ENCODE peak calls at places on chromosomes 13 and 19, in eight cellular contexts. S is GM12865, W is transverse colon, N is left lung, L is upper lobe of right lung, T is thoracic aorta, F is fibroblast of pulmonary artery, C is epithelial cell of esophagus. O is an unnamed sample.

GRCh38 chr19:16203256-16204004 is 5.7 kb downstream of the AP1M1 start:
- DNase-seq in S (no peak), W (no peak), N (no peak), L (no peak), T (no peak), F (no peak), C (no peak), O (no peak)

GRCh38 chr19:54209058-54209747 is 8.5 kb downstream of the RPS9 start:
- DNase-seq in S (peak; percentile 59), W (no peak), N (peak; percentile 82), L (peak; percentile 73), T (no peak), F (no peak), C (no peak), O (no peak)

GRCh38 chr19:9883231-9883758 is 48.2 kb downstream of the PIN1 start:
- DNase-seq in S (no peak), W (no peak), N (no peak), L (no peak), T (no peak), F (no peak), C (peak; percentile 54), O (peak; percentile 46)

GRCh38 chr19:49340069-49340864 is 5.1 kb downstream of the CD37 start:
- DNase-seq in S (peak; percentile 96), W (peak; percentile 75), N (peak; percentile 83), L (peak; percentile 85), T (peak; percentile 36), F (no peak), C (peak; percentile 14), O (no peak)

GRCh38 chr19:38199340-38199739 is 24.7 kb downstream of the DPF1 start:
- DNase-seq in S (no peak), W (no peak), N (peak; percentile 35), L (no peak), T (no peak), F (no peak), C (no peak), O (no peak)

GRCh38 chr19:44151491-44151890 is 10.1 kb downstream of the ZNF234 start:
- DNase-seq in S (no peak), W (no peak), N (no peak), L (no peak), T (no peak), F (no peak), C (no peak), O (no peak)

GRCh38 chr19:7470540-7471305 is 18.1 kb downstream of the PEX11G start:
- DNase-seq in S (no peak), W (no peak), N (no peak), L (no peak), T (no peak), F (no peak), C (no peak), O (no peak)

GRCh38 chr19:31154021-31154420 is 195.2 kb downstream of the TSHZ3 start:
- DNase-seq in S (no peak), W (no peak), N (no peak), L (no peak), T (no peak), F (peak; percentile 26), C (peak; percentile 96), O (peak; percentile 99)

GRCh38 chr13:72737033-72737432 is 9.3 kb downstream of the BORA start:
- DNase-seq in S (no peak), W (no peak), N (no peak), L (no peak), T (no peak), F (no peak), C (no peak), O (no peak)

GRCh38 chr19:18998276-18998675 is 35.0 kb downstream of the SUGP2 start:
- DNase-seq in S (no peak), W (no peak), N (peak; percentile 5), L (no peak), T (no peak), F (no peak), C (no peak), O (no peak)

GRCh38 chr19:5451494-5451893 is 3.7 kb upstream of the ZNRF4 start:
- DNase-seq in S (no peak), W (no peak), N (no peak), L (no peak), T (no peak), F (no peak), C (no peak), O (no peak)

GRCh38 chr19:1063030-1063908 is 3.7 kb upstream of the ARHGAP45 start:
- DNase-seq in S (peak; percentile 86), W (no peak), N (peak; percentile 85), L (peak; percentile 74), T (no peak), F (no peak), C (peak; percentile 36), O (no peak)

GRCh38 chr13:110756268-110756667 is 42.8 kb downstream of the ING1 start:
- DNase-seq in S (no peak), W (no peak), N (no peak), L (no peak), T (no peak), F (peak; percentile 95), C (no peak), O (no peak)

GRCh38 chr13:30340367-30341184 is 33.2 kb upstream of the KATNAL1 start:
- DNase-seq in S (no peak), W (peak; percentile 45), N (no peak), L (no peak), T (peak; percentile 38), F (peak; percentile 80), C (peak; percentile 86), O (peak; percentile 75)

GRCh38 chr13:52162279-52163101 is 3.1 kb upstream of the NEK3 start:
- DNase-seq in S (no peak), W (no peak), N (no peak), L (no peak), T (no peak), F (peak; percentile 73), C (no peak), O (no peak)

GRCh38 chr19:33048806-33049676 is 15.6 kb downstream of the RHPN2 start:
- DNase-seq in S (no peak), W (no peak), N (no peak), L (no peak), T (no peak), F (peak; percentile 65), C (peak; percentile 52), O (peak; percentile 61)

DNA sequence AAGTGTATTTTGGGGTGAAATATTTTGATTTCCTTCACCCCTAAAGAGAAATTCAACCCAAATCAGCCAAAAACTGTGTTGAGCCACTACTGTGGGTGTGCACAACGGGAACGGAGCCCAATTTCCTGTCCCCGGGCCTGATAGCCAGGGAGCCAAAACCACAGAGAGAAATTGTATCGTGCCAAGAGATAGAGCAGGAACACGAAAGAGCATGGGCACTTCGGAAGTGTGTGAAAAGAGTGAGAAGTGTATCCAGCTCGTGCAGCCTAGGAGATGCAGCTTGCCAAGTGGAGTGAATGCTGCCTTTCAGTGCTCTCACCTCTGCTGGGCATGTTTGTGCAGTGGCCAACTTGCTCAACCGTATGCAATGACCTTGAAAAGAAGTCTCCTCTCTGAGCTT is 19.4 kb upstream of the PLEKHF1 start:
- DNase-seq in S (peak; percentile 46), W (no peak), N (no peak), L (peak; percentile 26), T (no peak), F (peak; percentile 83), C (peak; percentile 78), O (peak; percentile 66)
- H3K4me3 ChIP-seq in S (no peak overlapping the region), W (no peak overlapping the region), N (no peak overlapping the region), L (no peak overlapping the region), T (no peak overlapping the region), F (no peak overlapping the region), C (no peak overlapping the region), O (no peak overlapping the region)

DNA sequence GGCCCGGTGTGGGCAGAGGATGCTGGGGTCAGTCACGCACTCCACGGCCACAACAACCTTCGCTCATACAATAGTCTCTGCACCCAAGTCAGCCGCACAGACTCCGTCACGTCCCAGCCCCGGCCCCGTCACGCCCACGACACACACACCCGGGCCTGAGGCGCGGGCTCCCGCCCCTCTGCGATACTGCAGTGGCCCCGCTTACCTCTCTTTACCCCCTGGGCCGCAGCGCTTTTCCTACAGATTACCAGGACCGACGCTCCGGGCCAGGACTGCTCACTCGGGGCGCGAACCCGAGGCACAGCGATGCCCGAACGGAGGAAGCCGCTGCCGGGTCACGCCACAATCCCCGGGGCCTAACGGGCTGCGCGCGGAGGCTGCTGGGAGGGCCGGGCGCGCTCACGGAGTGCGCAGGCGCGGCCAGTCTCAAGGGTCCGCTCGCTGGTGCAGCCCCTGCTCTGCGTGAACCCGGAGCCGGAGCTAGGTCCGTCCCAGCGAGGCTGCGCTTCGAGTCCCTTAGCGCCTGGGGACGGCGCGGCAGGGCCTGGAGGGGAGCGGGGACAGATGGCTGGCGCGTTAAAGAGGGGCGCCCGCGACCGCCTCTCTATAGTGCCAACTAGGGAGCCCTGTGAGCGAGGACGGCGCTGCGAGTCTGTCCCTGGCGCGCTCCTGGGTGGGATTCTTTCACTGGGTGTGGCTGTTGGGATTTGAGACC is at the start of gene ZFP82:
- DNase-seq in S (peak; percentile 93), W (peak; percentile 73), N (peak; percentile 92), L (peak; percentile 91), T (no peak), F (peak; percentile 85), C (peak; percentile 67), O (peak; percentile 37)
- TF ChIP-seq CTCF in S (no peak), W (no peak), N (no peak), L (no peak), T (no peak), F (no peak), C (no peak), O (no peak)

GRCh38 chr19:11263726-11264125 is 1.4 kb upstream of the DOCK6 start:
- DNase-seq in S (no peak), W (no peak), N (no peak), L (no peak), T (no peak), F (no peak), C (no peak), O (no peak)

GRCh38 chr19:11265177-11265784 is 3.0 kb upstream of the DOCK6 start:
- DNase-seq in S (no peak), W (no peak), N (no peak), L (no peak), T (no peak), F (no peak), C (no peak), O (no peak)

GRCh38 chr19:11264452-11265176 is 2.3 kb upstream of the DOCK6 start:
- DNase-seq in S (peak; percentile 77), W (peak; percentile 88), N (peak; percentile 89), L (peak; percentile 93), T (no peak), F (no peak), C (peak; percentile 87), O (peak; percentile 87)

GRCh38 chr19:11267316-11268085 is 5.2 kb upstream of the DOCK6 start:
- DNase-seq in S (no peak), W (no peak), N (no peak), L (no peak), T (no peak), F (no peak), C (no peak), O (no peak)

DNA sequence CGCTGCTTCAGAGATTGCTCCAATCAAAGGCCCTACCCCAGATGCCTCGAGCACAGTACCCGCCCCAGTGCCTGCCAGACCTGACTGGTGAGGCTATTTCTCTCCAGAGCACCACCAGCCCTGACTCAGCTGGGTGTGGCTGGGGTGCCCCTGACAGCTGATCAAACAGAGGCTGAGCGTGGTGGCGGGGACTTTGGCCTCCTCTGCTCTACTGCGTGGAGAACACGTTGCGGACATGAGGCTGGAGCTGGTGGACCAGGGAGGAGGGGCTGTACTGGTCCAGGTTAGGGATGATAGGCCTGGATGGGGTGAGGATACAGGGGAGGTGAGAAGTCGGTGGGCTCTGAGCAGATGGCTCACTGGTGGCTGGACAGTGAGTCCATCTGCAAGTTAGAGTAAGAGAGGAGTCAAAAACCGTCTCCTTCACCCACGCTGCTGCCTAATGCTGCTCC is 3.5 kb upstream of the DOCK6 start:
- DNase-seq in S (no peak), W (peak; percentile 95), N (peak; percentile 83), L (no peak), T (no peak), F (no peak), C (peak; percentile 97), O (peak; percentile 92)
- H3K4me3 ChIP-seq in S (no peak overlapping the region), W (no peak overlapping the region), N (no peak overlapping the region), L (no peak overlapping the region), T (no peak overlapping the region), F (no peak overlapping the region), C (no peak overlapping the region), O (no peak overlapping the region)

GRCh38 chr19:50547385-50548190 is 20.6 kb downstream of the LRRC4B start:
- DNase-seq in S (no peak), W (no peak), N (no peak), L (no peak), T (no peak), F (no peak), C (no peak), O (no peak)
- TF ChIP-seq CTCF in S (no peak), W (no peak), N (no peak), L (no peak), T (no peak), F (no peak), C (no peak), O (no peak)